ENCODE peak calls at places on chromosomes 13 and 19, in eight cellular contexts. One of them, this sample, is unnamed.

GRCh38 chr13:87274209-87274819 is 396.9 kb upstream of the SLITRK5 start:
- DNase-seq in HTR-8/SVneo: peak; percentile 8
- DNase-seq in NCI-H1105 treated with DMSO at 0.1 percent for 48 hours: peak; percentile 51
- DNase-seq in adipocyte: no peak
- DNase-seq in NCI-H1436 treated with DMSO at 0.1 percent for 48 hours: no peak
- DNase-seq in amniotic epithelial cell: peak; percentile 52
- DNase-seq in AG08395: peak; percentile 2
- DNase-seq in CD4-positive, alpha-beta T cell: no peak
- DNase-seq in this sample: peak; percentile 25

GRCh38 chr13:49494645-49495044 is 1.1 kb upstream of the PHF11 start:
- DNase-seq in adipocyte: no peak
- DNase-seq in AG08395: no peak
- DNase-seq in CD4-positive, alpha-beta T cell: no peak
- DNase-seq in NCI-H1436 treated with DMSO at 0.1 percent for 48 hours: no peak
- DNase-seq in NCI-H1105 treated with DMSO at 0.1 percent for 48 hours: no peak
- DNase-seq in amniotic epithelial cell: no peak
- DNase-seq in HTR-8/SVneo: no peak
- DNase-seq in this sample: no peak

GRCh38 chr13:45847554-45848224 is 3.9 kb downstream of the SIAH3 start:
- DNase-seq in NCI-H1436 treated with DMSO at 0.1 percent for 48 hours: no peak
- DNase-seq in NCI-H1105 treated with DMSO at 0.1 percent for 48 hours: peak; percentile 35
- DNase-seq in AG08395: no peak
- DNase-seq in HTR-8/SVneo: no peak
- DNase-seq in CD4-positive, alpha-beta T cell: peak; percentile 51
- DNase-seq in adipocyte: no peak
- DNase-seq in amniotic epithelial cell: peak; percentile 37
- DNase-seq in this sample: peak; percentile 17

GRCh38 chr13:101152184-101152583 is 264.1 kb downstream of the NALCN start:
- DNase-seq in CD4-positive, alpha-beta T cell: no peak
- DNase-seq in NCI-H1436 treated with DMSO at 0.1 percent for 48 hours: peak; percentile 66
- DNase-seq in HTR-8/SVneo: no peak
- DNase-seq in AG08395: no peak
- DNase-seq in NCI-H1105 treated with DMSO at 0.1 percent for 48 hours: peak; percentile 68
- DNase-seq in amniotic epithelial cell: peak; percentile 17
- DNase-seq in adipocyte: no peak
- DNase-seq in this sample: no peak

GRCh38 chr13:40402931-40403412 is 263.5 kb downstream of the FOXO1 start:
- DNase-seq in NCI-H1105 treated with DMSO at 0.1 percent for 48 hours: no peak
- DNase-seq in AG08395: peak; percentile 62
- DNase-seq in adipocyte: peak; percentile 37
- DNase-seq in amniotic epithelial cell: peak; percentile 89
- DNase-seq in CD4-positive, alpha-beta T cell: no peak
- DNase-seq in NCI-H1436 treated with DMSO at 0.1 percent for 48 hours: no peak
- DNase-seq in HTR-8/SVneo: peak; percentile 10
- DNase-seq in this sample: peak; percentile 90

GRCh38 chr19:16248380-16249023 is 50.8 kb downstream of the AP1M1 start:
- DNase-seq in adipocyte: no peak
- DNase-seq in HTR-8/SVneo: no peak
- DNase-seq in NCI-H1436 treated with DMSO at 0.1 percent for 48 hours: no peak
- DNase-seq in CD4-positive, alpha-beta T cell: no peak
- DNase-seq in amniotic epithelial cell: no peak
- DNase-seq in AG08395: no peak
- DNase-seq in NCI-H1105 treated with DMSO at 0.1 percent for 48 hours: no peak
- DNase-seq in this sample: no peak

GRCh38 chr19:48506138-48506733 is 5.4 kb downstream of the LMTK3 start:
- DNase-seq in NCI-H1436 treated with DMSO at 0.1 percent for 48 hours: no peak
- DNase-seq in amniotic epithelial cell: peak; percentile 53
- DNase-seq in AG08395: peak; percentile 63
- DNase-seq in CD4-positive, alpha-beta T cell: no peak
- DNase-seq in adipocyte: peak; percentile 74
- DNase-seq in NCI-H1105 treated with DMSO at 0.1 percent for 48 hours: peak; percentile 25
- DNase-seq in HTR-8/SVneo: no peak
- DNase-seq in this sample: peak; percentile 70

GRCh38 chr19:36420961-36421748 is 2.7 kb upstream of the ZFP82 start:
- DNase-seq in NCI-H1105 treated with DMSO at 0.1 percent for 48 hours: no peak
- DNase-seq in AG08395: peak; percentile 15
- DNase-seq in HTR-8/SVneo: no peak
- DNase-seq in amniotic epithelial cell: peak; percentile 54
- DNase-seq in adipocyte: peak; percentile 20
- DNase-seq in CD4-positive, alpha-beta T cell: no peak
- DNase-seq in NCI-H1436 treated with DMSO at 0.1 percent for 48 hours: no peak
- DNase-seq in this sample: peak; percentile 42

GRCh38 chr19:2986951-2987491 is 9.7 kb downstream of the TLE6 start:
- DNase-seq in AG08395: no peak
- DNase-seq in HTR-8/SVneo: no peak
- DNase-seq in amniotic epithelial cell: no peak
- DNase-seq in NCI-H1105 treated with DMSO at 0.1 percent for 48 hours: peak; percentile 39
- DNase-seq in CD4-positive, alpha-beta T cell: no peak
- DNase-seq in adipocyte: no peak
- DNase-seq in NCI-H1436 treated with DMSO at 0.1 percent for 48 hours: no peak
- DNase-seq in this sample: no peak

GRCh38 chr13:96218475-96218874 is 128.6 kb downstream of the HS6ST3 start:
- DNase-seq in HTR-8/SVneo: no peak
- DNase-seq in AG08395: no peak
- DNase-seq in NCI-H1105 treated with DMSO at 0.1 percent for 48 hours: no peak
- DNase-seq in CD4-positive, alpha-beta T cell: no peak
- DNase-seq in amniotic epithelial cell: no peak
- DNase-seq in NCI-H1436 treated with DMSO at 0.1 percent for 48 hours: no peak
- DNase-seq in adipocyte: no peak
- DNase-seq in this sample: no peak

GRCh38 chr13:95704510-95704909 is 27.6 kb downstream of the DNAJC3 start:
- DNase-seq in CD4-positive, alpha-beta T cell: no peak
- DNase-seq in adipocyte: no peak
- DNase-seq in NCI-H1436 treated with DMSO at 0.1 percent for 48 hours: no peak
- DNase-seq in AG08395: peak; percentile 15
- DNase-seq in HTR-8/SVneo: peak; percentile 3
- DNase-seq in amniotic epithelial cell: peak; percentile 21
- DNase-seq in NCI-H1105 treated with DMSO at 0.1 percent for 48 hours: no peak
- DNase-seq in this sample: no peak

GRCh38 chr13:74136089-74136658 is 2.0 kb upstream of the KLF12 start:
- DNase-seq in amniotic epithelial cell: peak; percentile 64
- DNase-seq in NCI-H1105 treated with DMSO at 0.1 percent for 48 hours: peak; percentile 26
- DNase-seq in CD4-positive, alpha-beta T cell: peak; percentile 15
- DNase-seq in HTR-8/SVneo: no peak
- DNase-seq in NCI-H1436 treated with DMSO at 0.1 percent for 48 hours: no peak
- DNase-seq in AG08395: peak; percentile 14
- DNase-seq in adipocyte: peak; percentile 70
- DNase-seq in this sample: peak; percentile 61

GRCh38 chr13:113777311-113778260 is 18.6 kb downstream of the TMEM255B start:
- DNase-seq in amniotic epithelial cell: peak; percentile 27
- DNase-seq in HTR-8/SVneo: no peak
- DNase-seq in NCI-H1105 treated with DMSO at 0.1 percent for 48 hours: no peak
- DNase-seq in adipocyte: peak; percentile 50
- DNase-seq in CD4-positive, alpha-beta T cell: no peak
- DNase-seq in NCI-H1436 treated with DMSO at 0.1 percent for 48 hours: no peak
- DNase-seq in AG08395: peak; percentile 52
- DNase-seq in this sample: peak; percentile 49

GRCh38 chr13:81012031-81012430 is 671.1 kb upstream of the SPRY2 start:
- DNase-seq in amniotic epithelial cell: no peak
- DNase-seq in NCI-H1105 treated with DMSO at 0.1 percent for 48 hours: no peak
- DNase-seq in HTR-8/SVneo: no peak
- DNase-seq in adipocyte: no peak
- DNase-seq in AG08395: no peak
- DNase-seq in CD4-positive, alpha-beta T cell: no peak
- DNase-seq in NCI-H1436 treated with DMSO at 0.1 percent for 48 hours: no peak
- DNase-seq in this sample: no peak

GRCh38 chr19:47047931-47048399 is 459 bp downstream of the TMEM160 start:
- DNase-seq in amniotic epithelial cell: peak; percentile 90
- DNase-seq in NCI-H1105 treated with DMSO at 0.1 percent for 48 hours: peak; percentile 75
- DNase-seq in NCI-H1436 treated with DMSO at 0.1 percent for 48 hours: peak; percentile 42
- DNase-seq in adipocyte: peak; percentile 93
- DNase-seq in CD4-positive, alpha-beta T cell: peak; percentile 29
- DNase-seq in AG08395: peak; percentile 99
- DNase-seq in HTR-8/SVneo: peak; percentile 96
- DNase-seq in this sample: peak; percentile 94

GRCh38 chr13:82962422-82962821 is 919.9 kb downstream of the SLITRK1 start:
- DNase-seq in CD4-positive, alpha-beta T cell: no peak
- DNase-seq in HTR-8/SVneo: no peak
- DNase-seq in NCI-H1436 treated with DMSO at 0.1 percent for 48 hours: no peak
- DNase-seq in amniotic epithelial cell: peak; percentile 40
- DNase-seq in adipocyte: no peak
- DNase-seq in AG08395: no peak
- DNase-seq in NCI-H1105 treated with DMSO at 0.1 percent for 48 hours: no peak
- DNase-seq in this sample: peak; percentile 28

GRCh38 chr19:46082728-46083050 is 41.8 kb downstream of the IGFL3 start:
- DNase-seq in adipocyte: no peak
- DNase-seq in AG08395: no peak
- DNase-seq in amniotic epithelial cell: peak; percentile 19
- DNase-seq in CD4-positive, alpha-beta T cell: no peak
- DNase-seq in NCI-H1436 treated with DMSO at 0.1 percent for 48 hours: no peak
- DNase-seq in HTR-8/SVneo: no peak
- DNase-seq in NCI-H1105 treated with DMSO at 0.1 percent for 48 hours: no peak
- DNase-seq in this sample: no peak

GRCh38 chr19:54607782-54608150 is 14.3 kb downstream of the LILRA1 start:
- DNase-seq in AG08395: no peak
- DNase-seq in HTR-8/SVneo: no peak
- DNase-seq in NCI-H1436 treated with DMSO at 0.1 percent for 48 hours: no peak
- DNase-seq in amniotic epithelial cell: no peak
- DNase-seq in NCI-H1105 treated with DMSO at 0.1 percent for 48 hours: no peak
- DNase-seq in adipocyte: no peak
- DNase-seq in CD4-positive, alpha-beta T cell: no peak
- DNase-seq in this sample: no peak

GRCh38 chr19:40219721-40220276 is 1.6 kb upstream of the TTC9B start:
- DNase-seq in HTR-8/SVneo: peak; percentile 74
- DNase-seq in NCI-H1436 treated with DMSO at 0.1 percent for 48 hours: peak; percentile 51
- DNase-seq in CD4-positive, alpha-beta T cell: no peak
- DNase-seq in adipocyte: no peak
- DNase-seq in amniotic epithelial cell: peak; percentile 70
- DNase-seq in NCI-H1105 treated with DMSO at 0.1 percent for 48 hours: peak; percentile 62
- DNase-seq in AG08395: peak; percentile 43
- DNase-seq in this sample: peak; percentile 75

GRCh38 chr13:73772449-73773186 is 361.6 kb downstream of the KLF12 start:
- DNase-seq in adipocyte: no peak
- DNase-seq in AG08395: no peak
- DNase-seq in amniotic epithelial cell: no peak
- DNase-seq in CD4-positive, alpha-beta T cell: no peak
- DNase-seq in HTR-8/SVneo: no peak
- DNase-seq in NCI-H1436 treated with DMSO at 0.1 percent for 48 hours: no peak
- DNase-seq in NCI-H1105 treated with DMSO at 0.1 percent for 48 hours: no peak
- DNase-seq in this sample: no peak

GRCh38 chr13:31970237-31970930 is 61.2 kb upstream of the FRY start:
- DNase-seq in CD4-positive, alpha-beta T cell: no peak
- DNase-seq in amniotic epithelial cell: peak; percentile 57
- DNase-seq in HTR-8/SVneo: no peak
- DNase-seq in AG08395: peak; percentile 80
- DNase-seq in NCI-H1436 treated with DMSO at 0.1 percent for 48 hours: no peak
- DNase-seq in adipocyte: peak; percentile 63
- DNase-seq in NCI-H1105 treated with DMSO at 0.1 percent for 48 hours: no peak
- DNase-seq in this sample: peak; percentile 73

GRCh38 chr19:18339703-18340102 is 695 bp upstream of the PGPEP1 start:
- DNase-seq in CD4-positive, alpha-beta T cell: no peak
- DNase-seq in AG08395: peak; percentile 38
- DNase-seq in amniotic epithelial cell: peak; percentile 17
- DNase-seq in NCI-H1436 treated with DMSO at 0.1 percent for 48 hours: no peak
- DNase-seq in adipocyte: peak; percentile 27
- DNase-seq in NCI-H1105 treated with DMSO at 0.1 percent for 48 hours: no peak
- DNase-seq in HTR-8/SVneo: peak; percentile 62
- DNase-seq in this sample: peak; percentile 35

GRCh38 chr19:1520203-1520780 is 3.6 kb upstream of the PLK5 start:
- DNase-seq in amniotic epithelial cell: no peak
- DNase-seq in AG08395: no peak
- DNase-seq in adipocyte: no peak
- DNase-seq in CD4-positive, alpha-beta T cell: no peak
- DNase-seq in HTR-8/SVneo: no peak
- DNase-seq in NCI-H1105 treated with DMSO at 0.1 percent for 48 hours: no peak
- DNase-seq in NCI-H1436 treated with DMSO at 0.1 percent for 48 hours: no peak
- DNase-seq in this sample: no peak